ENCODE peak calls at places on chromosomes 7 and 10, in seven cellular contexts. I is EH, E is neural progenitor cell, T is nephron progenitor cell, H is AG08396, D is left lobe of liver, J is ovary. F is an unnamed sample.

GRCh38 chr7:1665721-1666250 is 4.3 kb upstream of the ELFN1 start:
- DNase-seq in I (peak; percentile 54), E (peak; percentile 78), T (peak; percentile 71), H (peak; percentile 70), D (peak; percentile 71), J (peak; percentile 12), F (no peak)

GRCh38 chr10:110368556-110368955 is 63.8 kb upstream of the SMNDC1 start:
- DNase-seq in I (no peak), E (no peak), T (no peak), H (no peak), D (no peak), J (no peak), F (no peak)

GRCh38 chr7:138122162-138122561 is 45.9 kb downstream of the AKR1D1 start:
- DNase-seq in I (no peak), E (no peak), T (no peak), H (no peak), D (no peak), J (no peak), F (no peak)

GRCh38 chr7:114554781-114555537 is 140.3 kb downstream of the FOXP2 start:
- DNase-seq in I (peak; percentile 18), E (no peak), T (no peak), H (peak; percentile 7), D (no peak), J (no peak), F (no peak)

GRCh38 chr7:140402178-140402835 is 1.6 kb upstream of the RAB19 start:
- DNase-seq in I (peak; percentile 39), E (no peak), T (no peak), H (no peak), D (no peak), J (no peak), F (no peak)

GRCh38 chr10:11253397-11254002 is 235.8 kb downstream of the CELF2 start:
- DNase-seq in I (no peak), E (no peak), T (no peak), H (no peak), D (no peak), J (no peak), F (no peak)

GRCh38 chr7:107878636-107879035 is 12.3 kb upstream of the DLD start:
- DNase-seq in I (no peak), E (no peak), T (no peak), H (no peak), D (no peak), J (no peak), F (no peak)

GRCh38 chr7:36969376-36969775 is 245.1 kb upstream of the AOAH start:
- DNase-seq in I (no peak), E (no peak), T (no peak), H (no peak), D (no peak), J (no peak), F (no peak)

GRCh38 chr10:59281861-59282260 is 80.5 kb downstream of the FAM13C start:
- DNase-seq in I (no peak), E (no peak), T (no peak), H (no peak), D (no peak), J (no peak), F (no peak)

GRCh38 chr10:93718937-93719725 is 16.7 kb upstream of the FRA10AC1 start:
- DNase-seq in I (no peak), E (peak; percentile 31), T (no peak), H (no peak), D (no peak), J (no peak), F (no peak)

GRCh38 chr10:11828682-11829284 is 5.6 kb downstream of the PROSER2 start:
- DNase-seq in I (no peak), E (no peak), T (no peak), H (no peak), D (no peak), J (no peak), F (no peak)

GRCh38 chr10:69835875-69836727 is 34.4 kb downstream of the COL13A1 start:
- DNase-seq in I (no peak), E (no peak), T (no peak), H (no peak), D (no peak), J (no peak), F (no peak)

GRCh38 chr7:16695621-16696237 is 49.7 kb downstream of the BZW2 start:
- DNase-seq in I (peak; percentile 68), E (peak; percentile 57), T (peak; percentile 3), H (peak; percentile 53), D (no peak), J (no peak), F (peak; percentile 29)

GRCh38 chr10:79416578-79417255 is 28.7 kb downstream of the ZCCHC24 start:
- DNase-seq in I (no peak), E (no peak), T (no peak), H (no peak), D (no peak), J (no peak), F (no peak)

GRCh38 chr7:40698214-40698920 is 563.6 kb downstream of the SUGCT start:
- DNase-seq in I (peak; percentile 63), E (no peak), T (no peak), H (no peak), D (no peak), J (no peak), F (no peak)

GRCh38 chr7:138975343-138976104 is 5.7 kb downstream of the KIAA1549 start:
- DNase-seq in I (no peak), E (peak; percentile 72), T (no peak), H (no peak), D (no peak), J (no peak), F (no peak)

GRCh38 chr7:28296571-28297483 is 115.5 kb upstream of the CREB5 start:
- DNase-seq in I (peak; percentile 37), E (peak; percentile 59), T (peak; percentile 64), H (peak; percentile 16), D (no peak), J (no peak), F (peak; percentile 41)

GRCh38 chr10:18399158-18399557 is 252.2 kb downstream of the NSUN6 start:
- DNase-seq in I (no peak), E (no peak), T (no peak), H (no peak), D (no peak), J (no peak), F (no peak)

F was measured in ELF-1.